ENCODE peak calls at places on chromosomes 4 and X, in seven cellular contexts. Z is mucosa of gallbladder, M is mesendoderm, X is A172, J is amygdala, Y is midbrain, Q is GM10248. L is an unnamed sample.

GRCh38 chr4:37758226-37758625 is 68.3 kb upstream of the PGM2 start:
- DNase-seq in Z (no peak), M (no peak), X (no peak), J (no peak), Y (no peak), Q (no peak), L (no peak)

GRCh38 chrX:41449615-41450014 is 2.5 kb downstream of the NYX start:
- DNase-seq in Z (no peak), M (no peak), X (peak; percentile 17), J (no peak), Y (no peak), Q (no peak), L (no peak)

GRCh38 chr4:55183926-55184599 is 58.7 kb upstream of the KDR start:
- DNase-seq in Z (no peak), M (peak; percentile 95), X (peak; percentile 94), J (no peak), Y (no peak), Q (no peak), L (no peak)

GRCh38 chr4:184479516-184479950 is 5.2 kb upstream of the IRF2 start:
- DNase-seq in Z (no peak), M (no peak), X (no peak), J (no peak), Y (no peak), Q (no peak), L (no peak)

GRCh38 chr4:130210871-130211270 is 1114.9 kb downstream of the C4orf33 start:
- DNase-seq in Z (no peak), M (no peak), X (peak; percentile 73), J (no peak), Y (no peak), Q (no peak), L (no peak)

GRCh38 chrX:110241816-110242215 is 76.1 kb downstream of the AMMECR1 start:
- DNase-seq in Z (no peak), M (no peak), X (no peak), J (no peak), Y (no peak), Q (no peak), L (peak; percentile 53)

GRCh38 chr4:1171306-1172227 is 816 bp downstream of the SPON2 start:
- DNase-seq in Z (no peak), M (peak; percentile 34), X (no peak), J (no peak), Y (no peak), Q (peak; percentile 37), L (no peak)

GRCh38 chrX:153909024-153909979 is 4.8 kb downstream of the AVPR2 start:
- DNase-seq in Z (no peak), M (peak; percentile 62), X (peak; percentile 61), J (no peak), Y (no peak), Q (peak; percentile 50), L (no peak)

GRCh38 chrX:139930923-139931645 is 1.8 kb downstream of the ATP11C start:
- DNase-seq in Z (no peak), M (peak; percentile 36), X (no peak), J (no peak), Y (no peak), Q (peak; percentile 20), L (peak; percentile 4)

GRCh38 chrX:111270339-111270738 is at the start of gene CAPN6:
- DNase-seq in Z (peak; percentile 15), M (peak; percentile 78), X (no peak), J (no peak), Y (no peak), Q (no peak), L (peak; percentile 7)